ENCODE peak calls at places on chromosomes 11 and 22, in four cellular contexts. One of them, this sample, is unnamed.

GRCh38 chr22:17098379-17098819 is 13.6 kb downstream of the IL17RA start:
- DNase-seq in GM23338: no peak
- DNase-seq in endothelial cell of umbilical vein: no peak
- DNase-seq in HFF-Myc: no peak
- DNase-seq in this sample: no peak

GRCh38 chr11:129703846-129704245 is 111.8 kb upstream of the TMEM45B start:
- DNase-seq in HFF-Myc: no peak
- DNase-seq in GM23338: no peak
- DNase-seq in endothelial cell of umbilical vein: no peak
- DNase-seq in this sample: no peak

GRCh38 chr11:8759634-8760033 is 77.0 kb downstream of the RPL27A start:
- DNase-seq in HFF-Myc: no peak
- DNase-seq in endothelial cell of umbilical vein: no peak
- DNase-seq in GM23338: no peak
- DNase-seq in this sample: no peak

GRCh38 chr11:129292768-129293167 is 82.9 kb upstream of the BARX2 start:
- DNase-seq in HFF-Myc: no peak
- DNase-seq in endothelial cell of umbilical vein: no peak
- DNase-seq in GM23338: no peak
- DNase-seq in this sample: no peak

GRCh38 chr22:27616033-27616432 is 185.5 kb downstream of the MN1 start:
- DNase-seq in HFF-Myc: no peak
- DNase-seq in endothelial cell of umbilical vein: no peak
- DNase-seq in GM23338: no peak
- DNase-seq in this sample: no peak

GRCh38 chr11:86047275-86047991 is 21.5 kb downstream of the PICALM start:
- DNase-seq in endothelial cell of umbilical vein: no peak
- DNase-seq in HFF-Myc: no peak
- DNase-seq in GM23338: no peak
- DNase-seq in this sample: no peak

GRCh38 chr11:83520849-83521248 is 234.7 kb upstream of the CCDC90B start:
- DNase-seq in GM23338: no peak
- DNase-seq in endothelial cell of umbilical vein: no peak
- DNase-seq in HFF-Myc: no peak
- DNase-seq in this sample: no peak

GRCh38 chr11:3840289-3840869 is 380 bp downstream of the RHOG start:
- DNase-seq in endothelial cell of umbilical vein: peak
- DNase-seq in HFF-Myc: no peak
- DNase-seq in GM23338: peak
- DNase-seq in this sample: no peak

GRCh38 chr22:26893711-26894110 is 236.3 kb downstream of the MIAT start:
- DNase-seq in endothelial cell of umbilical vein: no peak
- DNase-seq in GM23338: peak
- DNase-seq in HFF-Myc: no peak
- DNase-seq in this sample: peak

GRCh38 chr22:23903328-23903971 is 9.3 kb downstream of the MIF start:
- DNase-seq in GM23338: no peak
- DNase-seq in HFF-Myc: no peak
- DNase-seq in endothelial cell of umbilical vein: no peak
- DNase-seq in this sample: no peak

GRCh38 chr22:38966942-38967341 is 9.5 kb downstream of the APOBEC3A start:
- DNase-seq in GM23338: no peak
- DNase-seq in HFF-Myc: no peak
- DNase-seq in endothelial cell of umbilical vein: no peak
- DNase-seq in this sample: no peak

GRCh38 chr22:46776876-46777608 is 14.6 kb downstream of the TBC1D22A start:
- DNase-seq in endothelial cell of umbilical vein: no peak
- DNase-seq in GM23338: no peak
- DNase-seq in HFF-Myc: no peak
- DNase-seq in this sample: no peak

GRCh38 chr11:20003357-20003756 is 156.9 kb downstream of the DBX1 start:
- DNase-seq in GM23338: no peak
- DNase-seq in HFF-Myc: no peak
- DNase-seq in endothelial cell of umbilical vein: no peak
- DNase-seq in this sample: no peak

GRCh38 chr11:115961168-115962003 is 457.2 kb upstream of the CADM1 start:
- DNase-seq in GM23338: no peak
- DNase-seq in endothelial cell of umbilical vein: no peak
- DNase-seq in HFF-Myc: no peak
- DNase-seq in this sample: no peak

GRCh38 chr22:24419480-24419860 is 7.9 kb upstream of the ADORA2A start:
- DNase-seq in endothelial cell of umbilical vein: no peak
- DNase-seq in HFF-Myc: no peak
- DNase-seq in GM23338: no peak
- DNase-seq in this sample: no peak

GRCh38 chr11:19252394-19253148 is 11.8 kb upstream of the E2F8 start:
- DNase-seq in endothelial cell of umbilical vein: no peak
- DNase-seq in HFF-Myc: no peak
- DNase-seq in GM23338: no peak
- DNase-seq in this sample: no peak

GRCh38 chr22:21919526-21920307 is 32.9 kb downstream of the PPM1F start:
- DNase-seq in endothelial cell of umbilical vein: no peak
- DNase-seq in HFF-Myc: no peak
- DNase-seq in GM23338: no peak
- DNase-seq in this sample: no peak

GRCh38 chr11:116687458-116688201 is 85.2 kb downstream of the BUD13 start:
- DNase-seq in GM23338: peak
- DNase-seq in HFF-Myc: no peak
- DNase-seq in endothelial cell of umbilical vein: no peak
- DNase-seq in this sample: no peak

GRCh38 chr11:28346721-28347120 is 238.5 kb downstream of the METTL15 start:
- DNase-seq in GM23338: no peak
- DNase-seq in HFF-Myc: no peak
- DNase-seq in endothelial cell of umbilical vein: no peak
- DNase-seq in this sample: no peak

GRCh38 chr11:44570411-44571155 is 5.1 kb downstream of the CD82 start:
- DNase-seq in GM23338: no peak
- DNase-seq in endothelial cell of umbilical vein: no peak
- DNase-seq in HFF-Myc: no peak
- DNase-seq in this sample: no peak

GRCh38 chr11:1153951-1154487 is 3.7 kb upstream of the MUC5AC start:
- DNase-seq in HFF-Myc: peak
- DNase-seq in GM23338: no peak
- DNase-seq in endothelial cell of umbilical vein: peak
- DNase-seq in this sample: peak

GRCh38 chr11:1256257-1257045 is 33.6 kb downstream of the MUC5B start:
- DNase-seq in GM23338: peak
- DNase-seq in HFF-Myc: no peak
- DNase-seq in endothelial cell of umbilical vein: no peak
- DNase-seq in this sample: no peak

GRCh38 chr11:26584818-26585217 is 12.8 kb upstream of the MUC15 start:
- DNase-seq in HFF-Myc: no peak
- DNase-seq in endothelial cell of umbilical vein: no peak
- DNase-seq in GM23338: no peak
- DNase-seq in this sample: no peak

DNA sequence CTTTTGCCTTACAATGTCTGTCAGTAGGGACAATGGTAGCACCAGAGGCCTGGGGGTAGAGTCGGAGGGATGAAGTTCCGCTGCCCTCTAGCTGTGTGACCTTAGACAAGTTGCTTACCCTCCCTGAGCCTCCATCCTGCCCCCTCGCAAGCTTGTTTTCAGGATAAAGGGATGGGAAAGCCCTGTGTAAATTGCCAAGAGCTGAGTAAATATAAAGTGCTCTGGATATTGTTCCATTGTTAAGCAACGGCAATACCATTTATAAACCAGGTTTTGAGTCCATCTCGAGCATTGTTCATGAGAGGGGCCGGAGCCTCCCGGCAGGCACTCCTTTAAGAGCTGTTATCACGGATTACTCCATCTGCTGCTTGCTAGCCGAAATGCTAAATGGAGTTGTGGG is 72.9 kb downstream of the ZBTB16 start:
- DNase-seq in HFF-Myc: no peak
- DNase-seq in GM23338: no peak
- DNase-seq in endothelial cell of umbilical vein: no peak
- DNase-seq in this sample: no peak
- TF ChIP-seq CTCF in HFF-Myc: no peak
- TF ChIP-seq CTCF in GM23338: peak
- TF ChIP-seq CTCF in endothelial cell of umbilical vein: no peak
- TF ChIP-seq CTCF in this sample: no peak

GRCh38 chr11:118027694-118028093 is 41.5 kb downstream of the IL10RA start:
- DNase-seq in endothelial cell of umbilical vein: no peak
- DNase-seq in HFF-Myc: no peak
- DNase-seq in GM23338: peak
- DNase-seq in this sample: no peak
- TF ChIP-seq CTCF in endothelial cell of umbilical vein: no peak
- TF ChIP-seq CTCF in HFF-Myc: no peak
- TF ChIP-seq CTCF in GM23338: peak
- TF ChIP-seq CTCF in this sample: no peak

GRCh38 chr22:37330200-37331033 is 48.1 kb downstream of the CYTH4 start:
- DNase-seq in GM23338: peak
- DNase-seq in HFF-Myc: peak
- DNase-seq in endothelial cell of umbilical vein: peak
- DNase-seq in this sample: no peak
- TF ChIP-seq CTCF in GM23338: peak
- TF ChIP-seq CTCF in HFF-Myc: peak
- TF ChIP-seq CTCF in endothelial cell of umbilical vein: no peak
- TF ChIP-seq CTCF in this sample: peak

DNA sequence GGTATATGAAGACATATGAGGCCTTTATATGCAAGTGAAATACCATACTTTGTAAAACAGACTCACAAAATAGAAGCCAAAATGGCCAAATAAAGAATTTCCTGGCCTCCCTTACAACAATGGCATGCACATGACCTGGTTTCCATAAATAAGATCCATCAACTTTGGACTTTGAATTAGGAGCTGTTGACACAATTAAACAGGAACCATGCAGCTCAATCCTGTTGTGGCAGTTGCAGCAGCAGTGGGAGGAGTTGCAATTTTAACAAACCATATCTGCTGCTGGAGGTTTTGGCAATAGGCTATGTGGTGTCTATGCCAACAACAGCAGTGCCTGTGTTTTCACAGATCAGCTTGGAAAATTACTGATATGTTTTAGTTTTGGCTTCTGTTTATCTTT is 818.6 kb downstream of the FAM181B start:
- DNase-seq in endothelial cell of umbilical vein: no peak
- DNase-seq in HFF-Myc: no peak
- DNase-seq in GM23338: no peak
- DNase-seq in this sample: no peak
- TF ChIP-seq CTCF in endothelial cell of umbilical vein: no peak
- TF ChIP-seq CTCF in HFF-Myc: no peak
- TF ChIP-seq CTCF in GM23338: no peak
- TF ChIP-seq CTCF in this sample: no peak

GRCh38 chr11:29634248-29634647 is 382.6 kb downstream of the KCNA4 start:
- DNase-seq in GM23338: peak
- DNase-seq in endothelial cell of umbilical vein: peak
- DNase-seq in HFF-Myc: no peak
- DNase-seq in this sample: no peak
- TF ChIP-seq CTCF in GM23338: peak
- TF ChIP-seq CTCF in endothelial cell of umbilical vein: no peak
- TF ChIP-seq CTCF in HFF-Myc: no peak
- TF ChIP-seq CTCF in this sample: peak

DNA sequence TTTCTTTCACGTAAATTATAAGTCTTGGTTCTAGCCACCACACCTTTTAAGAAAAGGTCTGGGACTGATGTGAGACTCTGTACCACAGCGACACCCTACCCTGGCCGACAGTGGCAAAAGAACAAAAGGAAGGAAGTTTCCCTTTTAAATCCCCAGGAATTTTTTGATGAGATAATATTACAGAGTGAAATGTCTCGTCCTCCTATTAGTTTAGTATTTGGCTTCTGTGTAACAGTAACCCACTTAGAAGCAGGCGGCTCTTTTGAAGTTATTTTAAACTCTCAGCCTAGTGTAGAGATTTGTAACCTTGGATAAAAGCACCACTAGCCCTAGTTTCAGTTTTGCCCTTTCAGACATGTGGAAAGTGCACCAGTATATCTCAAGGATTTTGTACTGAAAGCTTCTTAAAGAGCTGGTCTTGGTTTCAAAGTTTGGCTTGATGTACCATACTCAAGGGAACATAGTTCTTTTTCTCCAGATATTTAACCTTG is 84.1 kb downstream of the C22orf31 start:
- DNase-seq in endothelial cell of umbilical vein: peak
- DNase-seq in HFF-Myc: no peak
- DNase-seq in GM23338: no peak
- DNase-seq in this sample: no peak
- TF ChIP-seq CTCF in endothelial cell of umbilical vein: no peak
- TF ChIP-seq CTCF in HFF-Myc: no peak
- TF ChIP-seq CTCF in GM23338: no peak
- TF ChIP-seq CTCF in this sample: no peak

GRCh38 chr22:42630901-42631602 is 9.3 kb downstream of the ATP5MGL start:
- DNase-seq in endothelial cell of umbilical vein: no peak
- DNase-seq in GM23338: no peak
- DNase-seq in HFF-Myc: no peak
- DNase-seq in this sample: no peak
- TF ChIP-seq CTCF in endothelial cell of umbilical vein: no peak
- TF ChIP-seq CTCF in GM23338: no peak
- TF ChIP-seq CTCF in HFF-Myc: no peak
- TF ChIP-seq CTCF in this sample: no peak

DNA sequence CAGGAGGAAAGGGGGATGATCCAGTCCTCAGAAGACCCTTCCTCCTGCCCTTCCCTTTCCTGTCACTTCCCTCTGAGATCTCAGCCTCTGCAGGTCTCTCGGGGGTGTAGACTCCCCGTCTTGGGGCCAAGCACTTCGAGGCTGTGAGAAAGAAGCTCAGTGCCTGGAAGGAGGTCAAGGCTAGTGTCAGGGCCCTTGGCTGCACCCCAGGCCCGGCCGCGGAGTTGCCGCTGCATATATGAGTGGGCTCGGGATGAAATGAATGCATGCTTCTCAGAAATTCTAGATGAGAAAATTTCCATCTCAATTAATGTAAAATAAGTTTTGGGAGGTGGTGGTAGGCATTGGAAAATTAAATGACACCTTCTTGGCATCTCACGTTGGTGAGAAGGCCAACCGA is 1313.7 kb downstream of the BRD1 start:
- DNase-seq in endothelial cell of umbilical vein: no peak
- DNase-seq in HFF-Myc: no peak
- DNase-seq in GM23338: no peak
- DNase-seq in this sample: no peak
- TF ChIP-seq CTCF in endothelial cell of umbilical vein: no peak
- TF ChIP-seq CTCF in HFF-Myc: no peak
- TF ChIP-seq CTCF in GM23338: no peak
- TF ChIP-seq CTCF in this sample: no peak